ENCODE peak calls at places on chromosomes 2 and 18, in six cellular contexts. T, D, S, F, N and I are unnamed samples.

GRCh38 chr2:202432776-202433175 is 56.6 kb downstream of the BMPR2 start:
- DNase-seq in T (no peak), D (no peak), S (no peak), F (no peak), N (no peak), I (no peak)

GRCh38 chr18:79928563-79928960 is 22.9 kb downstream of the SLC66A2 start:
- DNase-seq in T (no peak), D (no peak), S (no peak), F (no peak), N (no peak), I (no peak)

GRCh38 chr2:68193144-68193543 is 35.5 kb downstream of the PNO1 start:
- DNase-seq in T (no peak), D (no peak), S (no peak), F (no peak), N (no peak), I (no peak)

GRCh38 chr18:8288447-8289213 is 320.6 kb upstream of the RAB12 start:
- DNase-seq in T (no peak), D (peak), S (no peak), F (no peak), N (no peak), I (no peak)

GRCh38 chr2:48448274-48449061 is 81.5 kb upstream of the STON1 start:
- DNase-seq in T (no peak), D (no peak), S (no peak), F (no peak), N (peak), I (no peak)

GRCh38 chr18:73254564-73254963 is 386.8 kb upstream of the NETO1 start:
- DNase-seq in T (no peak), D (no peak), S (no peak), F (no peak), N (no peak), I (no peak)

GRCh38 chr2:72276356-72276755 is 128.7 kb upstream of the CYP26B1 start:
- DNase-seq in T (no peak), D (no peak), S (no peak), F (no peak), N (no peak), I (no peak)

GRCh38 chr2:144449028-144449406 is 70.9 kb downstream of the ZEB2 start:
- DNase-seq in T (peak), D (no peak), S (no peak), F (no peak), N (no peak), I (no peak)

GRCh38 chr2:187581125-187581896 is 27.1 kb upstream of the TFPI start:
- DNase-seq in T (peak), D (peak), S (peak), F (no peak), N (no peak), I (no peak)

GRCh38 chr2:190887089-190887488 is 6.5 kb downstream of the GLS start:
- DNase-seq in T (no peak), D (no peak), S (no peak), F (no peak), N (no peak), I (no peak)

GRCh38 chr2:138359532-138359931 is 142.0 kb upstream of the SPOPL start:
- DNase-seq in T (no peak), D (no peak), S (no peak), F (no peak), N (no peak), I (no peak)

GRCh38 chr18:21441670-21442069 is 158.8 kb downstream of the ESCO1 start:
- DNase-seq in T (no peak), D (no peak), S (no peak), F (no peak), N (no peak), I (no peak)

GRCh38 chr2:157254041-157254440 is 3.5 kb upstream of the GALNT5 start:
- DNase-seq in T (no peak), D (no peak), S (no peak), F (no peak), N (no peak), I (no peak)

GRCh38 chr2:47010176-47010575 is 94.6 kb upstream of the MCFD2 start:
- DNase-seq in T (no peak), D (no peak), S (no peak), F (no peak), N (no peak), I (no peak)

GRCh38 chr2:138079976-138080375 is 115.7 kb downstream of the HNMT start:
- DNase-seq in T (no peak), D (no peak), S (no peak), F (no peak), N (no peak), I (no peak)

GRCh38 chr2:10440736-10441135 is 7.4 kb downstream of the ODC1 start:
- DNase-seq in T (no peak), D (no peak), S (no peak), F (no peak), N (no peak), I (no peak)

GRCh38 chr2:10444463-10444862 is 3.7 kb downstream of the ODC1 start:
- DNase-seq in T (no peak), D (no peak), S (no peak), F (no peak), N (no peak), I (no peak)

GRCh38 chr2:10439971-10440370 is 8.2 kb downstream of the ODC1 start:
- DNase-seq in T (no peak), D (no peak), S (no peak), F (no peak), N (no peak), I (no peak)

GRCh38 chr2:10439185-10439879 is 8.8 kb downstream of the ODC1 start:
- DNase-seq in T (no peak), D (no peak), S (no peak), F (no peak), N (no peak), I (no peak)

DNA sequence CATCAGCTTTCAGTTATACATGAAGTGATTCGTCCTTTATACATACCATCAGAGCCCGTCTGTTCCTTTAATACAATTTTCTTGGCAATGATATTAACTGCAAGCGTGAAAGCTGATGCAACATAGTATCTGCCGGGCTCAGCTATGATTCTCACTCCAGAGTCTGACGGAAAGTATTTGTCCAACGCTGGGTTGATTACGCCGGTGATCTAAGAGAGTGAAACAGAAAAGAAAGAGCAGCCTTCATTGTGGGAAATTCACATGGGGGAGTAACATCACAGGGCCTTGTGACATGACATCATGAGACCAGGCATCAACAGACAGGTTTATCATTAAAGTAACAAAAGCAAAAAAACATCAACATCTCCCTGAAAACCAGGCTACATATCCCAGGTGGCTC is 6.2 kb downstream of the ODC1 start:
- DNase-seq in T (no peak), D (no peak), S (no peak), F (no peak), N (no peak), I (no peak)
- H3K27ac ChIP-seq in T (no peak), D (no peak), S (no peak), F (no peak), N (no peak), I (no peak)

DNA sequence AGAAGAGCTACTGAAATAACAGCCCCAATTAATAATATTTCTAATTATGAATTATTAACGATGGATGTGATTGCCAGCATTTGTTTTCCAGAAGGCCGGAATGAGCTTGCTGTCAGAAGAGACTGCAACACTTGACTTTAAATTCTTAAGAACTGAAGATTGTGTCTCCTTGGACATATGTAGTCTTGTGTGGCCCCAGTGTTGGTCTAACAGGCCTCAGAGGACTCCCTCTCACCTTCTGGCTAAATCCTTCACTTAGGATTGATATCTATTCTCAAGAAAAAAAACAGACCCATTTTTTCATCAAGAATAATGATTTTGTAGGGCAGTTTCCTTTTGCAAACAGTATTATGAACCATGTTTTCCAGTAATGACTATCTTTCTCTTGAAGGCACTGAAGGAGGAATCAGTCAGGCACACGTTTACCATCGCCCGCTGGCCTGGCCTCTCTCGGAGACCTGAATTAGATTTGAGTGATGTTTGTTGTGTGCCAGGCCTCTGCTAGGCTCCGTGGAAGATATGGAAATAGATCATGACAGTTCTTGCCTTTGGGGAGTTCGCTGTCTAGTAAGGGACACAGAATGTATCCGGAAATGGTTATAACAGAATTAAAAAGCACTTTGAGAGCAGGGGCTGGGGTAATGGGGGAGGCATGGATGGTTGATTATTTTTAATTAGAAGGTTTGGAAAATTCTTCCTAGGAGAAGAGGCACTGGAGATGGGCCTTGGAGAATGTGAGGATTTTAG is 258.0 kb downstream of the MYCN start:
- DNase-seq in T (no peak), D (no peak), S (no peak), F (no peak), N (no peak), I (no peak)
- TF ChIP-seq CTCF in T (no peak), D (no peak), S (no peak), F (no peak), N (no peak), I (no peak)

GRCh38 chr18:63348508-63349136 is 18.4 kb downstream of the KDSR start:
- DNase-seq in T (no peak), D (no peak), S (no peak), F (no peak), N (no peak), I (no peak)
- H3K4me3 ChIP-seq in T (no peak), D (no peak), S (no peak), F (no peak), N (no peak), I (no peak)

GRCh38 chr2:127888772-127889171 is 3.0 kb upstream of the AMMECR1L start:
- DNase-seq in T (no peak), D (no peak), S (no peak), F (no peak), N (no peak), I (no peak)

GRCh38 chr2:127893033-127893432 is 7.3 kb upstream of the AMMECR1L start:
- DNase-seq in T (no peak), D (peak), S (no peak), F (no peak), N (no peak), I (no peak)

GRCh38 chr2:127897531-127898187 is 11.9 kb upstream of the AMMECR1L start:
- DNase-seq in T (no peak), D (no peak), S (no peak), F (no peak), N (no peak), I (no peak)

GRCh38 chr2:127891806-127892205 is 6.0 kb upstream of the AMMECR1L start:
- DNase-seq in T (no peak), D (no peak), S (no peak), F (no peak), N (no peak), I (no peak)

GRCh38 chr2:127893494-127893893 is 7.7 kb upstream of the AMMECR1L start:
- DNase-seq in T (no peak), D (no peak), S (no peak), F (no peak), N (no peak), I (no peak)
- H3K27ac ChIP-seq in T (peak), D (no peak), S (no peak), F (no peak), N (no peak), I (no peak)

GRCh38 chr2:199484927-199485326 is 27.2 kb upstream of the SATB2 start:
- DNase-seq in T (no peak), D (no peak), S (no peak), F (no peak), N (no peak), I (no peak)
- TF ChIP-seq CTCF in T (no peak), D (no peak), S (peak), F (no peak), N (peak), I (no peak)

GRCh38 chr2:20050712-20051517 is 513 bp downstream of the LAPTM4A start:
- DNase-seq in T (peak), D (peak), S (peak), F (no peak), N (no peak), I (no peak)

GRCh38 chr2:20050104-20050711 is 1.2 kb downstream of the LAPTM4A start:
- DNase-seq in T (no peak), D (no peak), S (no peak), F (no peak), N (peak), I (no peak)

GRCh38 chr2:20051518-20052228 is at the start of gene LAPTM4A:
- DNase-seq in T (peak), D (peak), S (peak), F (peak), N (peak), I (peak)

GRCh38 chr2:20048488-20049443 is 2.7 kb downstream of the LAPTM4A start:
- DNase-seq in T (no peak), D (no peak), S (no peak), F (no peak), N (no peak), I (no peak)

DNA sequence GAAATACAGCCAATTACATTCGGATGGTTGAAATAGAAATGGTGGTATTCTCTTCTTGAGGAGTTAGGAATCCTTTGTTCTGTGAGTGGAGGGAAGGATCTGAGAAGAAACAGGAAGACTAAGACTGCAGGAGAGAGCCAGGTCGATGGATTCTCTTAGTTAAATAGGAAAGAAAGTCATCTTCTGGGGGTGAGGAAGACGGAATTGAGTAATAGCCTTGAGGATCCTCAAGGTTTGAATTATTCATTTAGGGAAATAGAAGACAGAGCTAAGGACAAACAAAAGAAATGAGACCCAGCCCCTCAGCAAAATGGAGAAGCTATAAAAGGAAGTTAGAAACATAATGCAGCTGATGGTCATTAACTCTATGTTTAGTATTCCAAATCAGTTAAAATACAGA is 1.8 kb downstream of the LAPTM4A start:
- DNase-seq in T (no peak), D (no peak), S (no peak), F (no peak), N (no peak), I (no peak)
- H3K4me3 ChIP-seq in T (peak), D (peak), S (peak), F (peak), N (peak), I (peak)

GRCh38 chr2:25312958-25313710 is 28.6 kb downstream of the DNMT3A start:
- DNase-seq in T (no peak), D (no peak), S (no peak), F (no peak), N (no peak), I (no peak)
- H3K27ac ChIP-seq in T (no peak), D (no peak), S (no peak), F (no peak), N (no peak), I (no peak)

GRCh38 chr2:151632993-151633592 is 101.2 kb downstream of the NEB start:
- DNase-seq in T (no peak), D (no peak), S (no peak), F (no peak), N (no peak), I (no peak)
- TF ChIP-seq CTCF in T (peak), D (no peak), S (peak), F (no peak), N (peak), I (peak)

GRCh38 chr18:9293948-9294347 is 40.6 kb upstream of the TWSG1 start:
- DNase-seq in T (no peak), D (no peak), S (no peak), F (no peak), N (no peak), I (no peak)

GRCh38 chr18:9292047-9292446 is 42.5 kb upstream of the TWSG1 start:
- DNase-seq in T (no peak), D (no peak), S (no peak), F (no peak), N (no peak), I (no peak)

GRCh38 chr18:9289698-9290097 is 44.9 kb upstream of the TWSG1 start:
- DNase-seq in T (no peak), D (no peak), S (no peak), F (no peak), N (no peak), I (no peak)

GRCh38 chr18:9287037-9287436 is 47.5 kb upstream of the TWSG1 start:
- DNase-seq in T (no peak), D (no peak), S (no peak), F (no peak), N (no peak), I (no peak)

DNA sequence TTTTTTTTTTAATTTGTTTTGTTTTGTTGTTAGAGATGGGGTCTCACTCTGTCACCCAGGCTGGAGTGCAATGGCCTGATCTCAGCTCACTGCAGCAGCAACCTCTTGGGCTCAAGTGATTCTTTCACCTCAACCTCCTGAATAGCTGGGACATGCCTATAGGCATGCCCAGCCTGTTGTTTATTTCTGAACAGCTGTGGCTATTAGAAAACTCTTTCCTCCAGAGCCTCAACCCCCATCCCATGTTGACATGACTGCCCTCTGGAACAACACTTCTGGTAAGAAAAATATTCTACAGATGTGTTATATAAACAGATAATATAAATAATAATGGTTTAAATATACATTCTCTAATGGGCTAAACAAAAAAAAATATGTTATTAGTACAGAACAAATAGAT is 44.4 kb upstream of the TWSG1 start:
- DNase-seq in T (no peak), D (no peak), S (no peak), F (no peak), N (peak), I (no peak)
- H3K4me3 ChIP-seq in T (no peak), D (no peak), S (no peak), F (no peak), N (no peak), I (no peak)